ENCODE peak calls at places on chromosomes 2 and 18, in four cellular contexts. One of them, this sample, is unnamed.

GRCh38 chr18:6406075-6406909 is 8.4 kb downstream of the L3MBTL4 start:
- DNase-seq in tibial artery: peak; percentile 21
- DNase-seq in GM23248: peak; percentile 56
- DNase-seq in SK-N-SH: no peak
- DNase-seq in this sample: no peak

GRCh38 chr2:70805987-70806386 is 14.4 kb downstream of the CLEC4F start:
- DNase-seq in tibial artery: no peak
- DNase-seq in GM23248: no peak
- DNase-seq in SK-N-SH: no peak
- DNase-seq in this sample: no peak

GRCh38 chr2:235860846-235861245 is 307.3 kb downstream of the GBX2 start:
- DNase-seq in tibial artery: no peak
- DNase-seq in GM23248: no peak
- DNase-seq in SK-N-SH: no peak
- DNase-seq in this sample: no peak

GRCh38 chr2:120818441-120818920 is 82.8 kb downstream of the GLI2 start:
- DNase-seq in tibial artery: peak; percentile 56
- DNase-seq in GM23248: peak; percentile 97
- DNase-seq in SK-N-SH: no peak
- DNase-seq in this sample: peak; percentile 97

GRCh38 chr2:161745866-161746614 is 121.8 kb downstream of the SLC4A10 start:
- DNase-seq in tibial artery: no peak
- DNase-seq in GM23248: no peak
- DNase-seq in SK-N-SH: no peak
- DNase-seq in this sample: peak; percentile 32

GRCh38 chr2:142130111-142131015 is 453 bp downstream of the LRP1B start:
- DNase-seq in tibial artery: peak; percentile 21
- DNase-seq in GM23248: peak; percentile 69
- DNase-seq in SK-N-SH: peak; percentile 55
- DNase-seq in this sample: peak; percentile 61

GRCh38 chr2:5692561-5693287 is 540 bp downstream of the SOX11 start:
- DNase-seq in tibial artery: no peak
- DNase-seq in GM23248: peak; percentile 17
- DNase-seq in SK-N-SH: peak; percentile 68
- DNase-seq in this sample: peak; percentile 31

GRCh38 chr2:136764397-136765255 is 719 bp upstream of the THSD7B start:
- DNase-seq in tibial artery: no peak
- DNase-seq in GM23248: no peak
- DNase-seq in SK-N-SH: peak; percentile 48
- DNase-seq in this sample: no peak

GRCh38 chr18:13178976-13179375 is 39.6 kb upstream of the LDLRAD4 start:
- DNase-seq in tibial artery: no peak
- DNase-seq in GM23248: no peak
- DNase-seq in SK-N-SH: no peak
- DNase-seq in this sample: no peak

GRCh38 chr2:151922845-151923666 is 94.8 kb upstream of the ARL5A start:
- DNase-seq in tibial artery: peak; percentile 88
- DNase-seq in GM23248: peak; percentile 11
- DNase-seq in SK-N-SH: no peak
- DNase-seq in this sample: peak; percentile 4

GRCh38 chr2:95269036-95269680 is 5.1 kb upstream of the PROM2 start:
- DNase-seq in tibial artery: no peak
- DNase-seq in GM23248: no peak
- DNase-seq in SK-N-SH: no peak
- DNase-seq in this sample: no peak

GRCh38 chr2:25711641-25712369 is 38.4 kb upstream of the DTNB start:
- DNase-seq in tibial artery: no peak
- DNase-seq in GM23248: no peak
- DNase-seq in SK-N-SH: no peak
- DNase-seq in this sample: no peak

GRCh38 chr18:78813156-78813555 is 166.5 kb upstream of the SALL3 start:
- DNase-seq in tibial artery: no peak
- DNase-seq in GM23248: no peak
- DNase-seq in SK-N-SH: no peak
- DNase-seq in this sample: no peak

GRCh38 chr2:181459646-181460045 is 2.5 kb downstream of the ITGA4 start:
- DNase-seq in tibial artery: no peak
- DNase-seq in GM23248: peak; percentile 54
- DNase-seq in SK-N-SH: no peak
- DNase-seq in this sample: peak; percentile 65

GRCh38 chr18:21834301-21834660 is 93.7 kb downstream of the MIB1 start:
- DNase-seq in tibial artery: no peak
- DNase-seq in GM23248: no peak
- DNase-seq in SK-N-SH: no peak
- DNase-seq in this sample: no peak

GRCh38 chr2:69933839-69934613 is 19.1 kb downstream of the MXD1 start:
- DNase-seq in tibial artery: peak; percentile 41
- DNase-seq in GM23248: peak; percentile 94
- DNase-seq in SK-N-SH: no peak
- DNase-seq in this sample: peak; percentile 53

GRCh38 chr2:219354582-219354981 is 22.0 kb upstream of the RESP18 start:
- DNase-seq in tibial artery: no peak
- DNase-seq in GM23248: no peak
- DNase-seq in SK-N-SH: no peak
- DNase-seq in this sample: no peak

GRCh38 chr2:219362524-219363164 is 25.1 kb downstream of the DNPEP start:
- DNase-seq in tibial artery: peak; percentile 60
- DNase-seq in GM23248: peak; percentile 99
- DNase-seq in SK-N-SH: no peak
- DNase-seq in this sample: peak; percentile 97

GRCh38 chr2:219356834-219357233 is 24.3 kb upstream of the RESP18 start:
- DNase-seq in tibial artery: no peak
- DNase-seq in GM23248: no peak
- DNase-seq in SK-N-SH: no peak
- DNase-seq in this sample: no peak

GRCh38 chr2:219362072-219362471 is 25.6 kb downstream of the DNPEP start:
- DNase-seq in tibial artery: no peak
- DNase-seq in GM23248: no peak
- DNase-seq in SK-N-SH: no peak
- DNase-seq in this sample: no peak

DNA sequence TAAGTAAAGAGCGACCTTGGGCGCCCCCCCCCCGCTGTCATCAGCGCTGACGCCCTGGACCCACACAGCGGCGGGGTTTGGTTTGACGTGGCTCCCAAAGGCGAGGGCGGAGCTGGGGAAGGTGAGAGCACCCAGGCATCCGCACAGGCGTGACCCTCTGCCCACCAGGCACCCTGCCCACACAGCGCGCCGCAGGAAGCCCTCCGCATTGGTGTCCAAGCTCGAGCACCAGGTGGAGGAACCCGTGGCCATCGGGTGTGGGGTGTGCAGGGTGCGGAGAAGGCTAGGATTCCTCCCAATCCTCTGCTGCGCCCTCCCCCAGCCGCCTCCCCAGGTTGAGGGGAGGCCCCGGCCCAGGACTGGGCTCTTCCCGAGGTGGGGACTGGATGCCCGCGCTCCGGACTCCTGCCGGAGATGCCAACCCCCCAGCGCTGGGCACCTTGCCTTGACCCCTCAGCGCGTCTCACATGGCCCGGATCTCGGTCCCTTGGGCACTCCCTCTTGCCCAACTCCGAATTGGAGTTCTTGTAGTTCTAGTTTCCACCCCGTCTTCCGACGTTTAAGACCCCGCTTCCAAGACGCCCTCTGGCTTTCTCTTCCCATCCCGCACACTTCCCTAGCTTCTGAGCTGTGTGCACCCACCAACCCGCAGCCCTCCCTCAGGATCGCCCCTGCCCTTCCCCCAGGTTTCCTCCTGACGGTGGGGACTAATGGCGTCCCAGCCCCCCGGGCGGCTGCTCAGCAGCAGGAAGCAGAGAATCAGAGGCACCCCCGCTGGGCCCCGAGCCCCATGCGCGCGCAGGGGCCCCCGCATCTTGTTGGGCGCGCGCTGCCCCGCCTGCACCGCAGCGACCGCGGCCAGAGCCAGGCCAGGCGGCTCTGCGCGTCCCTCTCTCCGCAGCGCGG is 25.9 kb upstream of the RESP18 start:
- DNase-seq in tibial artery: no peak
- DNase-seq in GM23248: peak; percentile 25
- DNase-seq in SK-N-SH: peak; percentile 78
- DNase-seq in this sample: peak; percentile 17
- H3K4me3 ChIP-seq in tibial artery: peak overlapping the region; percentile 11
- H3K4me3 ChIP-seq in GM23248: peak overlapping the region; percentile 59
- H3K4me3 ChIP-seq in SK-N-SH: peak overlapping the region; percentile 40
- H3K4me3 ChIP-seq in this sample: peak overlapping the region; percentile 8

GRCh38 chr2:167844714-167845530 is 402.5 kb downstream of the STK39 start:
- DNase-seq in tibial artery: no peak
- DNase-seq in GM23248: no peak
- DNase-seq in SK-N-SH: no peak
- DNase-seq in this sample: peak; percentile 0

GRCh38 chr2:167843203-167843602 is 404.2 kb downstream of the STK39 start:
- DNase-seq in tibial artery: no peak
- DNase-seq in GM23248: no peak
- DNase-seq in SK-N-SH: no peak
- DNase-seq in this sample: no peak

GRCh38 chr2:167843657-167844056 is 403.7 kb downstream of the STK39 start:
- DNase-seq in tibial artery: no peak
- DNase-seq in GM23248: no peak
- DNase-seq in SK-N-SH: no peak
- DNase-seq in this sample: no peak

DNA sequence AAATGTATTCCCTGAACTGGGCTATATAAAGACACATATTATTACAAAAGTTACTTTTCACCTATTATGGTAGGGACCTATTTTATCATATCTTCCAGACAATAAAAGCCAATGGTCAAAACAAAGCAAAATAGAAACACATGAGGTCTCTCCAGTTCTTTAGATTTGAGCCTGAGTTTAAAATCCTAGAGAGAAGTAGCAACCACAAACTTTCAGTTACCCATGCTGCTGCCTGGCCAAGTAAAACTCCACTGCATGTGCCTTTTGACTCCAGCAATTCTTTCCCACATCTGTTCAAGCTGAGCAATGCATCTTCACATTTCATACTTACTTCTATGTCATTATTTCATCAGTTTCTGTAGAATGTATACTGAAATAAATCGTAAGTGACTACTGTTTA is 405.3 kb downstream of the STK39 start:
- DNase-seq in tibial artery: no peak
- DNase-seq in GM23248: no peak
- DNase-seq in SK-N-SH: no peak
- DNase-seq in this sample: no peak
- H3K9me3 ChIP-seq in tibial artery: no peaks in the 10 kb centered on the region
- H3K9me3 ChIP-seq in GM23248: no peaks in the 10 kb centered on the region
- H3K9me3 ChIP-seq in SK-N-SH: no peaks in the 10 kb centered on the region
- H3K9me3 ChIP-seq in this sample: no peaks in the 10 kb centered on the region

GRCh38 chr2:43343573-43344304 is 117.3 kb upstream of the ZFP36L2 start:
- DNase-seq in tibial artery: peak; percentile 92
- DNase-seq in GM23248: peak; percentile 88
- DNase-seq in SK-N-SH: no peak
- DNase-seq in this sample: peak; percentile 78

GRCh38 chr2:43345391-43345813 is 119.0 kb upstream of the ZFP36L2 start:
- DNase-seq in tibial artery: peak; percentile 69
- DNase-seq in GM23248: peak; percentile 19
- DNase-seq in SK-N-SH: peak; percentile 75
- DNase-seq in this sample: no peak

GRCh38 chr2:43346619-43347018 is 120.2 kb upstream of the ZFP36L2 start:
- DNase-seq in tibial artery: no peak
- DNase-seq in GM23248: no peak
- DNase-seq in SK-N-SH: no peak
- DNase-seq in this sample: no peak

GRCh38 chr2:43345872-43346271 is 119.5 kb upstream of the ZFP36L2 start:
- DNase-seq in tibial artery: no peak
- DNase-seq in GM23248: no peak
- DNase-seq in SK-N-SH: no peak
- DNase-seq in this sample: no peak

DNA sequence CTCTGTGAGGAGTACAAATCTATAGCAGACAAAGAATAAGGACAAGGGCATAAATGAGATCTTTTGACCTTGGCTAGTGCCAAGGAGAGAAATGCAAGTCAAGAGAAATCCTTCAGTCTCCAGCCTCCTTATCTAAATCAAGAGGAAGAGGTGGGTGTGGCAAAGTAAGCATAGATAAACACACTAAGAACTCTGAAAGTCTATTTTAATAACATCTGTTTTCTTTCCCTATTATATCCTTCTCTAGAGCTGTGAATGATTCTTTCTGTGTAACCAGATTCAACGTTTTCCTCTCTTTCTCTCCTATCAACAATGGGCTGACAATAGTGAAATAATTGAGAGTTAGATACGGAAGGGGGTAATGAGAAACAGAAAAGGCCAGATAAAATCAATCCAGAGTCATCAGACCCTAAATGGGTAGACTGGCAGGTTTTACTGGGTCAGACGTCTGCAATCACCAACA is 118.5 kb upstream of the ZFP36L2 start:
- DNase-seq in tibial artery: no peak
- DNase-seq in GM23248: no peak
- DNase-seq in SK-N-SH: peak; percentile 68
- DNase-seq in this sample: no peak
- H3K4me3 ChIP-seq in tibial artery: no peak overlapping the region
- H3K4me3 ChIP-seq in GM23248: no peak overlapping the region
- H3K4me3 ChIP-seq in SK-N-SH: no peak overlapping the region
- H3K4me3 ChIP-seq in this sample: no peak overlapping the region

GRCh38 chr2:127370010-127370409 is 17.8 kb downstream of the MAP3K2 start:
- DNase-seq in tibial artery: no peak
- DNase-seq in GM23248: no peak
- DNase-seq in SK-N-SH: no peak
- DNase-seq in this sample: no peak
- H3K9me3 ChIP-seq in tibial artery: no peaks in the 10 kb centered on the region
- H3K9me3 ChIP-seq in GM23248: no peaks in the 10 kb centered on the region
- H3K9me3 ChIP-seq in SK-N-SH: no peaks in the 10 kb centered on the region
- H3K9me3 ChIP-seq in this sample: peaks cover 11% of the 10 kb centered on the region

GRCh38 chr2:143994936-143995335 is 525.0 kb downstream of the ZEB2 start:
- DNase-seq in tibial artery: no peak
- DNase-seq in GM23248: peak; percentile 6
- DNase-seq in SK-N-SH: no peak
- DNase-seq in this sample: no peak
- H3K4me3 ChIP-seq in tibial artery: no peak overlapping the region
- H3K4me3 ChIP-seq in GM23248: no peak overlapping the region
- H3K4me3 ChIP-seq in SK-N-SH: no peak overlapping the region
- H3K4me3 ChIP-seq in this sample: no peak overlapping the region

DNA sequence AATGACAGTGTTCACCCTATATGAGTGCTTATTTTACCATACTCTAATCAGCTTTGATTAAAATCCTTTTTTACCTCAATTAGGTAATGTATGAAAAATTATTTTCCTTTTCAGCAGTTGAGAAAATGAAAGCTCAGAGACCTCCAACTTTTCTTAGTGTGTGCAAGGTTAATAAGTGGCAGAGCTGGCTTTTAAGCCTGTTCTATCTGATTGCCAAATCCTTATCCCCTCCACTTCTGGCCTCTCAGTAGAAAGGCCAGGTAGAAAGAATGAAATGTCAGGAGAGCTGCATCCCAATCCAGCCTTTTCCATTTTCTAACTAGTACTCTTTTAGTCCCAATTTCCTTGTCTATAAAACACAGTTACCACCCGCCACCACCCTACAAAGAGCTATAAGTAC is 67.6 kb upstream of the LCLAT1 start:
- DNase-seq in tibial artery: no peak
- DNase-seq in GM23248: no peak
- DNase-seq in SK-N-SH: no peak
- DNase-seq in this sample: no peak
- H3K9me3 ChIP-seq in tibial artery: no peaks in the 10 kb centered on the region
- H3K9me3 ChIP-seq in GM23248: no peaks in the 10 kb centered on the region
- H3K9me3 ChIP-seq in SK-N-SH: no peaks in the 10 kb centered on the region
- H3K9me3 ChIP-seq in this sample: no peaks in the 10 kb centered on the region

GRCh38 chr2:343355-343754 is 55.5 kb upstream of the ALKAL2 start:
- DNase-seq in tibial artery: no peak
- DNase-seq in GM23248: no peak
- DNase-seq in SK-N-SH: no peak
- DNase-seq in this sample: no peak
- H3K4me3 ChIP-seq in tibial artery: no peak overlapping the region
- H3K4me3 ChIP-seq in GM23248: no peak overlapping the region
- H3K4me3 ChIP-seq in SK-N-SH: no peak overlapping the region
- H3K4me3 ChIP-seq in this sample: no peak overlapping the region